ENCODE peak calls at places on chromosomes 6 and 20, in ten cellular contexts. U is HS-27A; Y is caudate nucleus; J is HCT116; Q is testis; W is NCI-H69; A is KG1; D is adipocyte; L is T-helper 9 cell; V is stimulated activated effector memory CD8-positive, alpha-beta T cell treated with anti-CD3 and anti-CD28 coated beads, Interleukin-12 subunit alpha, Interleukin-12 subunit beta, amount 100 ng/mL, for 72 hours. C is an unnamed sample.

GRCh38 chr6:15522856-15523529 is 139.8 kb downstream of the DTNBP1 start:
- DNase-seq in A (no peak), Y (no peak), U (no peak), Q (peak; percentile 12), V (no peak), W (no peak), D (no peak), L (no peak), J (no peak), C (no peak)

GRCh38 chr6:117536317-117536716 is 53.8 kb downstream of the DCBLD1 start:
- DNase-seq in Q (no peak), W (no peak), D (peak; percentile 41), L (no peak), U (no peak), V (no peak), A (no peak), Y (no peak), J (no peak), C (no peak)

GRCh38 chr20:2751347-2751867 is 49.0 kb downstream of the CPXM1 start:
- DNase-seq in A (no peak), Q (no peak), Y (no peak), W (peak; percentile 71), J (no peak), V (no peak), U (no peak), L (no peak), D (peak; percentile 47), C (no peak)

GRCh38 chr6:146968041-146968760 is 236.0 kb upstream of the STXBP5 start:
- DNase-seq in D (peak; percentile 96), W (peak; percentile 83), Q (no peak), U (peak; percentile 79), J (no peak), Y (no peak), A (no peak), L (no peak), V (no peak), C (no peak)

GRCh38 chr20:4571759-4572531 is 149.8 kb upstream of the PRND start:
- DNase-seq in W (no peak), J (no peak), U (no peak), D (no peak), Q (no peak), A (no peak), L (no peak), V (no peak), Y (no peak), C (no peak)

GRCh38 chr20:53805895-53806384 is 212.3 kb upstream of the ZNF217 start:
- DNase-seq in U (peak; percentile 59), D (peak; percentile 94), J (no peak), W (no peak), Y (no peak), A (no peak), V (no peak), Q (no peak), L (no peak), C (no peak)

GRCh38 chr20:46089076-46089337 is 755 bp downstream of the NCOA5 start:
- DNase-seq in W (peak; percentile 58), A (no peak), J (no peak), Q (no peak), D (no peak), U (no peak), Y (no peak), V (no peak), L (no peak), C (no peak)

GRCh38 chr20:6485376-6485775 is 282.1 kb upstream of the BMP2 start:
- DNase-seq in Q (no peak), W (no peak), A (no peak), U (no peak), D (no peak), L (no peak), V (no peak), J (no peak), Y (no peak), C (no peak)

GRCh38 chr6:52595000-52595795 is 18.3 kb upstream of the TRAM2 start:
- DNase-seq in Y (no peak), A (no peak), U (peak; percentile 85), Q (peak; percentile 45), V (no peak), W (peak; percentile 85), D (peak; percentile 93), L (no peak), J (no peak), C (no peak)

C was measured in globus pallidus.